ENCODE peak calls at places on chromosome 1, in four cellular contexts. I is BJ, H is heart right ventricle, J is brain microvascular endothelial cell. X is an unnamed sample.

GRCh38 chr1:1185101-1185765 is 11.6 kb downstream of the TTLL10 start:
- DNase-seq in I (no peak), H (no peak), J (no peak), X (no peak)

GRCh38 chr1:169193191-169193850 is 86.8 kb downstream of the ATP1B1 start:
- DNase-seq in I (no peak), H (peak; percentile 12), J (no peak), X (no peak)

GRCh38 chr1:2256430-2257244 is 28.5 kb downstream of the SKI start:
- DNase-seq in I (no peak), H (no peak), J (no peak), X (no peak)

GRCh38 chr1:157470276-157470675 is 82.0 kb downstream of the FCRL5 start:
- DNase-seq in I (no peak), H (no peak), J (no peak), X (no peak)

GRCh38 chr1:84386716-84387479 is 11.4 kb upstream of the DNASE2B start:
- DNase-seq in I (no peak), H (no peak), J (peak; percentile 27), X (peak; percentile 90)

GRCh38 chr1:84505167-84506001 is 802 bp upstream of the SPATA1 start:
- DNase-seq in I (no peak), H (no peak), J (peak; percentile 25), X (peak; percentile 34)

GRCh38 chr1:185539277-185539943 is 194.8 kb upstream of the HMCN1 start:
- DNase-seq in I (no peak), H (no peak), J (no peak), X (no peak)

GRCh38 chr1:97646071-97646470 is 274.8 kb downstream of the DPYD start:
- DNase-seq in I (no peak), H (no peak), J (no peak), X (no peak)

GRCh38 chr1:197731449-197731848 is 43.8 kb downstream of the DENND1B start:
- DNase-seq in I (no peak), H (no peak), J (no peak), X (no peak)

GRCh38 chr1:220966874-220967631 is 87.8 kb downstream of the HLX start:
- DNase-seq in I (no peak), H (no peak), J (no peak), X (no peak)

GRCh38 chr1:26119892-26120608 is 8.4 kb downstream of the PDIK1L start:
- DNase-seq in I (no peak), H (no peak), J (no peak), X (no peak)

GRCh38 chr1:50103615-50104081 is 5.1 kb upstream of the ELAVL4 start:
- DNase-seq in I (no peak), H (no peak), J (no peak), X (no peak)

GRCh38 chr1:50095716-50096115 is 13.0 kb upstream of the ELAVL4 start:
- DNase-seq in I (no peak), H (no peak), J (no peak), X (no peak)

GRCh38 chr1:50098490-50099109 is 10.1 kb upstream of the ELAVL4 start:
- DNase-seq in I (no peak), H (no peak), J (no peak), X (no peak)

GRCh38 chr1:50097041-50097739 is 11.5 kb upstream of the ELAVL4 start:
- DNase-seq in I (no peak), H (no peak), J (no peak), X (no peak)

DNA sequence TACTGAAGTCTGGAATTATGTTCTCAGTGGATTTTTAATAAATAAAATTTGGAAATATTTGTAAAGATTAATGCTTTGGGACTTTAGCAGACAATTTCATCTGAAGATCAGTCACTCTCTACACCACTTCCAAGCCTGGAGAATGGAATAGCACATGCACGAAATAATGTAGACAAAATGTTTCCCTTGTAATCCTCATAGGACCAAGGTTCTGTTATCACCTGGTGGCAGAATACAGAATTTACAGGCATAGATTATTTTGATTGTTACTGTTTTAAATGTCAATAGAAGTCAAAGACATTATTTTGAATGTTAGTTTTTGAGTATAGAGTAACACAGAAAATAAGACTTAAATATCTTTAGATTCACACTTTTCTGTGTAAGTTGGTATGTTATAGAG is 9.1 kb upstream of the ELAVL4 start:
- DNase-seq in I (no peak), H (no peak), J (no peak), X (no peak)
- TF ChIP-seq CTCF in I (no peak), H (no peak), J (no peak), X (no peak)

DNA sequence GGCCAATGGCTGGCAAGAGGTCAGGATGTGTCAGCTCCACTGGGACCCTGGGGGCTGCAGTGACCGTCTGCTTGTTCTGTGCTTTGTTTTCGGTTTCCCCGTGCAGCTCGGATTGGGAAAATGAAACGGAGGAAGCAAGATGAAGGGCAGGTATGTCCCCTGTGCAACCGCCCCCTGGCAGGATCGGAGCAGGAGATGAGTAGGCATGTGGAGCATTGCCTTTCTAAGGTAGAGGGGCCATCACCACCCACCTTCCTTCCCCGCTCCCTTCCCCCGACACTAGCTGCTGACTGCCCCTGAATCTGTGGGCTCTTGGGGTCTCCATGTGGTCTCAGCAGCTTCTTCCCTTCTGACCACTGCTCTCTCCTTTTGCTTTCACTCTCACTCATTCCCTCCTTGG is 38.8 kb downstream of the TMEM53 start:
- DNase-seq in I (no peak), H (no peak), J (no peak), X (no peak)
- H3K36me3 ChIP-seq in I (peaks cover 32% of the 10 kb centered on the region), H (no peaks in the 10 kb centered on the region), J (peaks cover 50% of the 10 kb centered on the region), X (peaks cover 27% of the 10 kb centered on the region)

GRCh38 chr1:216028630-216029029 is 394.6 kb downstream of the USH2A start:
- DNase-seq in I (no peak), H (no peak), J (no peak), X (no peak)

GRCh38 chr1:216032284-216032683 is 391.0 kb downstream of the USH2A start:
- DNase-seq in I (no peak), H (no peak), J (no peak), X (no peak)

GRCh38 chr1:216032977-216033376 is 390.3 kb downstream of the USH2A start:
- DNase-seq in I (no peak), H (no peak), J (no peak), X (no peak)

DNA sequence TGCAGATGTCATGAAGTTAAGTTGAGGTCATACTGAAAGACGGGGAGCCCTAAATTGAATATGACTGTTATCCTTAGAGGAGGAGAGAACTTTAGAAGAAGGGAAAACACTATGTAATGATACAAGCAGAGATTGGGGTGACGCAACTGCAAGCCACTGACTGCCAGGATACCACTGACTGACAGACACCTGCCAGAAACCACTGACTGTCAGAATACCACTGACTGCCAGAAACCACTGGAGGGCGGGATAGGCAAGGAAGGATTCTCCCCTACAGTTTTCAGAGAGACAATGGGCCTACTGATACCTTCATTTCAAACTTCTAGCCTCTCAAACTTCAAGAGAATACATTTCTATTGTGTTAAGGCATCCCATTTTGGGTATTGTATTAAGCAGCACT is 388.7 kb downstream of the USH2A start:
- DNase-seq in I (no peak), H (no peak), J (no peak), X (no peak)
- TF ChIP-seq CTCF in I (no peak), H (no peak), J (peak; percentile 38), X (no peak)

GRCh38 chr1:79193211-79194079 is 186.9 kb upstream of the ADGRL4 start:
- DNase-seq in I (no peak), H (no peak), J (peak; percentile 74), X (peak; percentile 86)

GRCh38 chr1:79186260-79186659 is 179.7 kb upstream of the ADGRL4 start:
- DNase-seq in I (no peak), H (no peak), J (no peak), X (no peak)

GRCh38 chr1:79188371-79188770 is 181.8 kb upstream of the ADGRL4 start:
- DNase-seq in I (no peak), H (no peak), J (peak; percentile 38), X (peak; percentile 74)

DNA sequence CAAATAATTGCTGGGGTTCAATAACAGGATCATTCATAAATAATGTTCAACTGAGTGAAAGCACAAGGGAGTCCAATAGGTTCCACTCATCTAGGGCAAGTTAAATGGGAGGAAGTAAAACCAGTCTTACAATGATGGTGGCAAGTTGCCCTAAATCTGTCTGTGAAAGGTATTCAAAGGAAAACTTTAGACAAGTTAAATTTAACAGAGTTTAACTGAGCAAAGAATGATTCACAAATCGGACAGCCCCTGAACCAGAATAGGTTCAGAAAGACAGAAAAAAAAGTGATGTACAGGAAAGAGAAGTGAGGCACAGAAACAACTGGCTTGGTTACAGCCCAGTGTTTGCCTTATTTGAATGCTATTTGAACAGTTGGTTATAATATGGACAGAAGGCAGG is 183.5 kb upstream of the ADGRL4 start:
- DNase-seq in I (no peak), H (no peak), J (no peak), X (peak; percentile 40)
- H3K36me3 ChIP-seq in I (no peaks in the 10 kb centered on the region), H (no peaks in the 10 kb centered on the region), J (no peaks in the 10 kb centered on the region), X (no peaks in the 10 kb centered on the region)

GRCh38 chr1:181106022-181106312 is 17.5 kb downstream of the IER5 start:
- DNase-seq in I (no peak), H (no peak), J (no peak), X (no peak)

GRCh38 chr1:181105134-181106021 is 16.9 kb downstream of the IER5 start:
- DNase-seq in I (no peak), H (peak; percentile 98), J (peak; percentile 76), X (peak; percentile 71)

GRCh38 chr1:181104042-181104789 is 15.7 kb downstream of the IER5 start:
- DNase-seq in I (no peak), H (no peak), J (no peak), X (no peak)

GRCh38 chr1:181103404-181103803 is 14.9 kb downstream of the IER5 start:
- DNase-seq in I (no peak), H (no peak), J (no peak), X (no peak)

GRCh38 chr1:181104790-181105133 is 16.3 kb downstream of the IER5 start:
- DNase-seq in I (no peak), H (no peak), J (no peak), X (no peak)
- TF ChIP-seq CTCF in I (no peak), H (no peak), J (no peak), X (no peak)

GRCh38 chr1:151104630-151105029 is 34.1 kb downstream of the GABPB2 start:
- DNase-seq in I (no peak), H (no peak), J (no peak), X (no peak)
- H3K36me3 ChIP-seq in I (no peaks in the 10 kb centered on the region), H (no peaks in the 10 kb centered on the region), J (no peaks in the 10 kb centered on the region), X (no peaks in the 10 kb centered on the region)